ENCODE peak calls at places on chromosomes 12 and 14, in four cellular contexts. One of them, this sample, is unnamed.

GRCh38 chr12:125283521-125283920 is 218.3 kb downstream of the AACS start:
- DNase-seq in H1: no peak
- DNase-seq in HCT116: no peak
- DNase-seq in GM12878: no peak
- DNase-seq in this sample: no peak

GRCh38 chr12:951166-951565 is 1.7 kb upstream of the RAD52 start:
- DNase-seq in GM12878: no peak
- DNase-seq in HCT116: no peak
- DNase-seq in H1: no peak
- DNase-seq in this sample: no peak

GRCh38 chr12:91017043-91017442 is 12.3 kb upstream of the EPYC start:
- DNase-seq in GM12878: no peak
- DNase-seq in H1: no peak
- DNase-seq in HCT116: no peak
- DNase-seq in this sample: no peak

GRCh38 chr12:42130670-42131402 is 13.8 kb downstream of the GXYLT1 start:
- DNase-seq in GM12878: no peak
- DNase-seq in H1: no peak
- DNase-seq in HCT116: no peak
- DNase-seq in this sample: no peak

GRCh38 chr14:95523818-95524448 is 7.5 kb upstream of the SYNE3 start:
- DNase-seq in H1: no peak
- DNase-seq in HCT116: no peak
- DNase-seq in GM12878: no peak
- DNase-seq in this sample: peak

GRCh38 chr12:45284096-45284901 is 68.4 kb downstream of the ANO6 start:
- DNase-seq in GM12878: no peak
- DNase-seq in H1: no peak
- DNase-seq in HCT116: no peak
- DNase-seq in this sample: no peak

GRCh38 chr14:91744068-91744480 is 12.2 kb upstream of the CATSPERB start:
- DNase-seq in HCT116: peak
- DNase-seq in GM12878: no peak
- DNase-seq in H1: no peak
- DNase-seq in this sample: peak

GRCh38 chr12:53938276-53939140 is at the start of gene HOXC13:
- DNase-seq in H1: peak
- DNase-seq in HCT116: peak
- DNase-seq in GM12878: no peak
- DNase-seq in this sample: peak

GRCh38 chr12:3101309-3102022 is 24.3 kb downstream of the TSPAN9 start:
- DNase-seq in GM12878: no peak
- DNase-seq in H1: no peak
- DNase-seq in HCT116: no peak
- DNase-seq in this sample: no peak

DNA sequence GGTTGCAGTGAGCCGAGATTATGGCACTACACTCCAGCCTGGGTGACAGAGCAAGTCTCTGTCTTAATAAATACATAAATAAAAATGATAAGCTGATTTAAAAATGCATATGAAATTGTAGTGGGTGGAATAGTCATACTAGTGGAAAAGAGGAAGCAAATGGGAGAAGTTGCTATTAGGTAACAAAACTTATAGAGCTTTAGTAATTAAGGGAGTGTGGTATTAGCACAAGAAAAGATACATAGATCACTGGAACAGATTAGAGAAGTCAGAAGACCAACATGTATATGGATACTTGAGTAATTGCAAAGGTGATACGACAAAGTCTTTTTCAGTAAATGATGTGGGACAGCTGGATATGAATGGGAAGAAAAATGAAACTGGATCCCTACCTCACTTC is 26.5 kb downstream of the TECPR2 start:
- DNase-seq in GM12878: no peak
- DNase-seq in H1: no peak
- DNase-seq in HCT116: no peak
- DNase-seq in this sample: no peak
- TF ChIP-seq EGR1 in GM12878: no peak
- TF ChIP-seq EGR1 in H1: no peak
- TF ChIP-seq EGR1 in HCT116: no peak
- TF ChIP-seq EGR1 in this sample: no peak

GRCh38 chr14:68633131-68633991 is 159.5 kb downstream of the ZFP36L1 start:
- DNase-seq in HCT116: no peak
- DNase-seq in GM12878: no peak
- DNase-seq in H1: peak
- DNase-seq in this sample: no peak

GRCh38 chr14:68631691-68632590 is 160.9 kb downstream of the ZFP36L1 start:
- DNase-seq in H1: peak
- DNase-seq in GM12878: no peak
- DNase-seq in HCT116: no peak
- DNase-seq in this sample: no peak

GRCh38 chr14:68634346-68634745 is 158.5 kb downstream of the ZFP36L1 start:
- DNase-seq in GM12878: no peak
- DNase-seq in H1: peak
- DNase-seq in HCT116: no peak
- DNase-seq in this sample: no peak

GRCh38 chr14:68631058-68631690 is 161.7 kb downstream of the ZFP36L1 start:
- DNase-seq in GM12878: no peak
- DNase-seq in H1: peak
- DNase-seq in HCT116: no peak
- DNase-seq in this sample: no peak

DNA sequence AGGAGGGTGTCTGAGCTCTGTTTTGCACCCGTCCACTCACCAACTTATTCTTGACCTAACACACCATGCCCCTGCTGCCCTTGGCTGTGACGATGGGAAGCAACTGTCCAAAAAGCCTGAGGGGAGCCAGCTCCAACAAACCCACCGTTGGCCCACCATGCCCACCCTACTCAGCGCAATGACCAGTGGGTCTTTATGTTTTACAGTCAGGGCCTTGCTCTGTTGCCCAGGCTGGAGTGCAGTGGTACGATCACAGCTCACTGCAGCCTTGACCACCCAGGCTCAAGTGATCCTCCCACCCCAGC is 160.3 kb downstream of the ZFP36L1 start:
- DNase-seq in GM12878: no peak
- DNase-seq in HCT116: no peak
- DNase-seq in H1: peak
- DNase-seq in this sample: no peak
- TF ChIP-seq EGR1 in GM12878: no peak
- TF ChIP-seq EGR1 in HCT116: no peak
- TF ChIP-seq EGR1 in H1: no peak
- TF ChIP-seq EGR1 in this sample: no peak

GRCh38 chr14:61187642-61187905 is 93.6 kb downstream of the TMEM30B start:
- DNase-seq in GM12878: no peak
- DNase-seq in HCT116: no peak
- DNase-seq in H1: no peak
- DNase-seq in this sample: no peak

GRCh38 chr14:61188196-61188595 is 92.9 kb downstream of the TMEM30B start:
- DNase-seq in HCT116: no peak
- DNase-seq in GM12878: no peak
- DNase-seq in H1: peak
- DNase-seq in this sample: no peak

GRCh38 chr14:61190341-61190740 is 90.8 kb downstream of the TMEM30B start:
- DNase-seq in H1: no peak
- DNase-seq in GM12878: no peak
- DNase-seq in HCT116: no peak
- DNase-seq in this sample: no peak

GRCh38 chr14:61186793-61187641 is 94.1 kb downstream of the TMEM30B start:
- DNase-seq in HCT116: no peak
- DNase-seq in H1: no peak
- DNase-seq in GM12878: no peak
- DNase-seq in this sample: no peak

DNA sequence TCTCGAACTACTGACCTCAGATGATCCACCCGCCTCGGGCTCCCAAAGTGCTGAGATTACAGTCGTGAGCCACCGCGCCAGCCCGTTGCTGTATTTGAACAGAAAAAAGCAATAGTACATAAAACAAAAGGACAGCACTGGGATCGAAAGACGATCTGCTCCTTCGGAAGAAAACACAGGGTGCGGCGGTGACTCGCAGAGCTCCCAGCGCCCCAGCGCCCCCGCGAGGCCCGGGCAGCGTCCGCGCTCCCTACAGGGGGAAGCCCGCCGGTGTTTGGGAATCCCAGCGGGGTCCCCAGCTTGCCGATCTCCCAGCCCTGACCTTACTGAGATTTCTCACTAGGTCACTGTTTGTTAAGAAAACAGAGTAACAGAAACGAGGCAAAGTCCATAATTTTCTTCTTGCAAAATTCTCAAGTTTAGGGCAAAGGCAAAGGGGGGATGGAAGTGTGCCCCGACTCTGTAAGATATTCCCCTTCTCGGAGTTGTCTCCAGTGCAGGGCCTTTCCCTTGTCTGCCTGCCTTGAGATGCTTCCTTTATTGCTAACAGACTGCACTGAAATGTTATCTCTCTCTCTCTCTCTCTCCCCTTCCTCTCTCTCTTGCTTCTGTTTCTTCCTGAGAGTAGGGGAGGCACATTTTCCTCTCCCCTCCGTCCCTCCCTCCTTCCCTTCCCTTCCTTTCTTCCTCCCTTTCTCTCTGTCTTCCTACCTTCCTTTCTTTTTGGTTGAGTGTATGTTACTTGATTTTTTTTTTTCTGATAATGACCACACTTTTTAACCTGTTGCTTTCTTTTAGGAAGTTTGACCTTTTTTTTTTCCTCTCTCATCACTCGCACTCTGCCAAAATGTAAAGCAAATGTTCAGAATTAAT is 92.0 kb downstream of the TMEM30B start:
- DNase-seq in GM12878: no peak
- DNase-seq in H1: peak
- DNase-seq in HCT116: no peak
- DNase-seq in this sample: peak
- TF ChIP-seq EGR1 in GM12878: no peak
- TF ChIP-seq EGR1 in H1: no peak
- TF ChIP-seq EGR1 in HCT116: no peak
- TF ChIP-seq EGR1 in this sample: no peak

DNA sequence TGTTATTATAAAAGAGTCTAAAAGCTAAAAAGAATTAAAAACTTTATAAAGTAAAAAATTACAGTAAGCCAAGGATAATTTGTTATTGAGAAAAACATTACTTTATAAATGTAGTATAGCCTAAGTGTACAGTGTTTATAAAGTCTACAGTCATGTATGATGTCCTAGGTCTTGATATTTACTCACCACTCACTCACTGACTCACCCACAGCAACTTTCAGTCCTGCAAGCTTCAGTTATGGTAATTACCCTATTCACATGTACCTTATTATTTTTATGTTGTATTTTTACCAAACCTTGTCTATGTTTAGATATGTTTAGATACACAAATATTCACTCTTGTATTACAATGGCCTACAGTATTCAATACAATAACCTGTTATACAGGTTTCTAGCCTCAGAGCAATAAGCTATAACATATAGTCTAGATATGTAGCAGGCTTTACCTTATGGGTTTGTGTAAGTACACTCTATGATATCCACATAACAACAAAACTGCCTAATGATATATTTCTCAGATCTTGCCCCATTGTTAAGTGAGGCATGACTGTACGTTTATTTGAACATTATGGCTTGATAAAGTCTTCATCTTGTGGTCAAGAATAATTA is 113.7 kb upstream of the KITLG start:
- DNase-seq in GM12878: no peak
- DNase-seq in H1: no peak
- DNase-seq in HCT116: no peak
- DNase-seq in this sample: no peak
- TF ChIP-seq EGR1 in GM12878: no peak
- TF ChIP-seq EGR1 in H1: no peak
- TF ChIP-seq EGR1 in HCT116: no peak
- TF ChIP-seq EGR1 in this sample: no peak

GRCh38 chr14:36204674-36205073 is 28.2 kb upstream of the PTCSC3 start:
- DNase-seq in GM12878: no peak
- DNase-seq in HCT116: no peak
- DNase-seq in H1: no peak
- DNase-seq in this sample: no peak

GRCh38 chr14:36212577-36212976 is 36.1 kb upstream of the PTCSC3 start:
- DNase-seq in H1: no peak
- DNase-seq in GM12878: no peak
- DNase-seq in HCT116: no peak
- DNase-seq in this sample: no peak

GRCh38 chr14:36212987-36213386 is 36.5 kb upstream of the PTCSC3 start:
- DNase-seq in GM12878: no peak
- DNase-seq in HCT116: no peak
- DNase-seq in H1: no peak
- DNase-seq in this sample: no peak

GRCh38 chr14:36208690-36209278 is 32.3 kb upstream of the PTCSC3 start:
- DNase-seq in H1: no peak
- DNase-seq in HCT116: no peak
- DNase-seq in GM12878: no peak
- DNase-seq in this sample: no peak

GRCh38 chr14:36207500-36207899 is 31.0 kb upstream of the PTCSC3 start:
- DNase-seq in GM12878: no peak
- DNase-seq in HCT116: no peak
- DNase-seq in H1: no peak
- DNase-seq in this sample: no peak
- TF ChIP-seq EGR1 in GM12878: no peak
- TF ChIP-seq EGR1 in HCT116: no peak
- TF ChIP-seq EGR1 in H1: no peak
- TF ChIP-seq EGR1 in this sample: no peak

DNA sequence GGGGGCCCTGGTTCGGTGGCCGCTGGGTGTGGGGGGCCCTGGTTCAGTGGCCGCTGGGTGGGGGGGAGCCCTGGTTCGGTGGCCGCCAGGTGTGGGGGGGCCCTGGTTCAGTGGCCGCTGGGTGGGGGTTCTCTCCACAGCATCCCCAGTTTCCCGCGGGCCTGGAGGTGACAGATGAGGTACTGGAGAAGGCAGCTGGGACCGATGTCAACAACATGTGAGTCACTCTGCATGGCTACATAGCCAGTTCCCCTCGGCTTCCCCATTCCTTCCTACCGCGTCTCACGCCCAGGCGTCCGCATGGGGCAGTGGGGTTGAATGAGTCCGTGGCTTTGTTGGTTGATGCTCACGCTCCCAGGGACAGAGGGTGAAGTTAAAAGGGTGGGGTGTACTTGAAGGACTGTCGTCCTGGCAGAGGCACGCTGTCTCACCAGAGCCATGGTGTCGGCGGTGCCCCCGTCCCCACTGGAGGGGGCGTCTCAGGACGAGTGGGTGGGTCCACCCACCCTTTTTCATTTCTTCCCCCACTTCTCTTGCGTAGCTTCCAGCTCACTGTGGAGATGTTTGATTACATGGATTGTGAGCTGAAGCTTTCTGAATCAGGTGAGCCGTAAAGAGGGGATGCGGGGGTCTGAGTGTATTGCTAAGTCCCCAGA is 15.6 kb downstream of the HIP1R start:
- DNase-seq in GM12878: no peak
- DNase-seq in HCT116: no peak
- DNase-seq in H1: no peak
- DNase-seq in this sample: no peak
- TF ChIP-seq EGR1 in GM12878: no peak
- TF ChIP-seq EGR1 in HCT116: no peak
- TF ChIP-seq EGR1 in H1: no peak
- TF ChIP-seq EGR1 in this sample: no peak

GRCh38 chr14:79575032-79575431 is 636.3 kb downstream of the DIO2 start:
- DNase-seq in GM12878: no peak
- DNase-seq in HCT116: no peak
- DNase-seq in H1: no peak
- DNase-seq in this sample: no peak
- TF ChIP-seq EGR1 in GM12878: no peak
- TF ChIP-seq EGR1 in HCT116: no peak
- TF ChIP-seq EGR1 in H1: no peak
- TF ChIP-seq EGR1 in this sample: no peak